ENCODE peak calls at places on chromosomes 5 and 9, in five cellular contexts. One of them, this sample, is unnamed.

GRCh38 chr5:1468247-1468612 is 23.0 kb upstream of the SLC6A3 start:
- DNase-seq in foreskin fibroblast: peak; percentile 31
- DNase-seq in heart right ventricle: no peak
- DNase-seq in cardiac muscle cell: peak; percentile 29
- DNase-seq in kidney: no peak
- DNase-seq in this sample: no peak

GRCh38 chr5:137148128-137148527 is 351.0 kb downstream of the SPOCK1 start:
- DNase-seq in foreskin fibroblast: no peak
- DNase-seq in cardiac muscle cell: no peak
- DNase-seq in heart right ventricle: no peak
- DNase-seq in kidney: no peak
- DNase-seq in this sample: peak; percentile 22

GRCh38 chr9:120873512-120873911 is 3.5 kb downstream of the PHF19 start:
- DNase-seq in kidney: peak; percentile 83
- DNase-seq in foreskin fibroblast: no peak
- DNase-seq in heart right ventricle: no peak
- DNase-seq in cardiac muscle cell: no peak
- DNase-seq in this sample: no peak

GRCh38 chr9:113580041-113580953 is 116.8 kb downstream of the RGS3 start:
- DNase-seq in kidney: peak; percentile 95
- DNase-seq in cardiac muscle cell: peak; percentile 76
- DNase-seq in heart right ventricle: peak; percentile 78
- DNase-seq in foreskin fibroblast: peak; percentile 57
- DNase-seq in this sample: peak; percentile 30

GRCh38 chr5:35859101-35859661 is 2.5 kb downstream of the IL7R start:
- DNase-seq in cardiac muscle cell: peak; percentile 25
- DNase-seq in heart right ventricle: no peak
- DNase-seq in foreskin fibroblast: peak; percentile 47
- DNase-seq in kidney: no peak
- DNase-seq in this sample: peak; percentile 44

GRCh38 chr5:134964359-134965270 is 3.1 kb upstream of the CATSPER3 start:
- DNase-seq in heart right ventricle: no peak
- DNase-seq in kidney: no peak
- DNase-seq in cardiac muscle cell: no peak
- DNase-seq in foreskin fibroblast: no peak
- DNase-seq in this sample: no peak

GRCh38 chr9:128082173-128082572 is 14.1 kb downstream of the SLC25A25 start:
- DNase-seq in heart right ventricle: no peak
- DNase-seq in foreskin fibroblast: peak; percentile 15
- DNase-seq in cardiac muscle cell: no peak
- DNase-seq in kidney: no peak
- DNase-seq in this sample: no peak

GRCh38 chr5:18652404-18653215 is 1018.4 kb downstream of the TAF11L14 start:
- DNase-seq in kidney: no peak
- DNase-seq in heart right ventricle: no peak
- DNase-seq in cardiac muscle cell: no peak
- DNase-seq in foreskin fibroblast: no peak
- DNase-seq in this sample: no peak

GRCh38 chr9:22147818-22148573 is 138.9 kb upstream of the CDKN2B start:
- DNase-seq in heart right ventricle: no peak
- DNase-seq in kidney: no peak
- DNase-seq in foreskin fibroblast: peak; percentile 88
- DNase-seq in cardiac muscle cell: peak; percentile 91
- DNase-seq in this sample: peak; percentile 96

GRCh38 chr9:135502168-135502872 is 1.8 kb downstream of the MRPS2 start:
- DNase-seq in kidney: peak; percentile 54
- DNase-seq in foreskin fibroblast: no peak
- DNase-seq in heart right ventricle: peak; percentile 7
- DNase-seq in cardiac muscle cell: no peak
- DNase-seq in this sample: no peak

GRCh38 chr9:133274236-133275104 is 531 bp downstream of the ABO start:
- DNase-seq in foreskin fibroblast: no peak
- DNase-seq in heart right ventricle: no peak
- DNase-seq in kidney: no peak
- DNase-seq in cardiac muscle cell: no peak
- DNase-seq in this sample: no peak

GRCh38 chr9:124929464-124929863 is 11.4 kb downstream of the GOLGA1 start:
- DNase-seq in foreskin fibroblast: no peak
- DNase-seq in heart right ventricle: no peak
- DNase-seq in kidney: no peak
- DNase-seq in cardiac muscle cell: no peak
- DNase-seq in this sample: no peak

GRCh38 chr5:67659288-67659687 is 462.7 kb upstream of the CD180 start:
- DNase-seq in heart right ventricle: no peak
- DNase-seq in kidney: no peak
- DNase-seq in cardiac muscle cell: peak; percentile 35
- DNase-seq in foreskin fibroblast: no peak
- DNase-seq in this sample: no peak

GRCh38 chr5:35117960-35118359 is 70.2 kb upstream of the AGXT2 start:
- DNase-seq in cardiac muscle cell: peak; percentile 77
- DNase-seq in heart right ventricle: no peak
- DNase-seq in kidney: no peak
- DNase-seq in foreskin fibroblast: peak; percentile 37
- DNase-seq in this sample: peak; percentile 54

GRCh38 chr5:114726126-114726525 is 364.3 kb downstream of the KCNN2 start:
- DNase-seq in foreskin fibroblast: no peak
- DNase-seq in cardiac muscle cell: no peak
- DNase-seq in kidney: no peak
- DNase-seq in heart right ventricle: no peak
- DNase-seq in this sample: no peak

GRCh38 chr5:149684371-149684770 is 45.7 kb upstream of the PPARGC1B start:
- DNase-seq in heart right ventricle: no peak
- DNase-seq in cardiac muscle cell: no peak
- DNase-seq in foreskin fibroblast: no peak
- DNase-seq in kidney: no peak
- DNase-seq in this sample: no peak

GRCh38 chr9:126719677-126720435 is 85.0 kb upstream of the ZBTB43 start:
- DNase-seq in kidney: peak; percentile 96
- DNase-seq in heart right ventricle: peak; percentile 72
- DNase-seq in foreskin fibroblast: peak; percentile 20
- DNase-seq in cardiac muscle cell: peak; percentile 85
- DNase-seq in this sample: peak; percentile 47

GRCh38 chr5:72141440-72142271 is 34.4 kb downstream of the MAP1B start:
- DNase-seq in cardiac muscle cell: peak; percentile 93
- DNase-seq in heart right ventricle: no peak
- DNase-seq in foreskin fibroblast: peak; percentile 95
- DNase-seq in kidney: no peak
- DNase-seq in this sample: peak; percentile 96

GRCh38 chr5:169216864-169217263 is 84.1 kb downstream of the SLIT3 start:
- DNase-seq in cardiac muscle cell: no peak
- DNase-seq in foreskin fibroblast: peak; percentile 33
- DNase-seq in kidney: no peak
- DNase-seq in heart right ventricle: no peak
- DNase-seq in this sample: no peak

GRCh38 chr9:92609142-92609500 is 60.8 kb downstream of the IPPK start:
- DNase-seq in heart right ventricle: no peak
- DNase-seq in foreskin fibroblast: peak; percentile 63
- DNase-seq in cardiac muscle cell: peak; percentile 29
- DNase-seq in kidney: no peak
- DNase-seq in this sample: no peak

GRCh38 chr5:145464194-145464593 is 370.9 kb downstream of the PRELID2 start:
- DNase-seq in kidney: no peak
- DNase-seq in foreskin fibroblast: no peak
- DNase-seq in heart right ventricle: no peak
- DNase-seq in cardiac muscle cell: no peak
- DNase-seq in this sample: no peak

GRCh38 chr5:127647361-127647958 is 1.4 kb upstream of the CTXN3 start:
- DNase-seq in foreskin fibroblast: no peak
- DNase-seq in heart right ventricle: no peak
- DNase-seq in cardiac muscle cell: no peak
- DNase-seq in kidney: no peak
- DNase-seq in this sample: no peak

GRCh38 chr5:56094579-56095361 is 100.0 kb upstream of the IL6ST start:
- DNase-seq in kidney: no peak
- DNase-seq in cardiac muscle cell: no peak
- DNase-seq in foreskin fibroblast: no peak
- DNase-seq in heart right ventricle: no peak
- DNase-seq in this sample: no peak

GRCh38 chr5:169786219-169786618 is 149.1 kb downstream of the DOCK2 start:
- DNase-seq in heart right ventricle: no peak
- DNase-seq in cardiac muscle cell: peak; percentile 33
- DNase-seq in kidney: no peak
- DNase-seq in foreskin fibroblast: peak; percentile 30
- DNase-seq in this sample: no peak

GRCh38 chr5:78544531-78545200 is 103.9 kb downstream of the LHFPL2 start:
- DNase-seq in kidney: no peak
- DNase-seq in foreskin fibroblast: peak; percentile 75
- DNase-seq in cardiac muscle cell: peak; percentile 91
- DNase-seq in heart right ventricle: no peak
- DNase-seq in this sample: peak; percentile 87

GRCh38 chr9:138112090-138112748 is 234.6 kb downstream of the CACNA1B start:
- DNase-seq in heart right ventricle: no peak
- DNase-seq in cardiac muscle cell: no peak
- DNase-seq in foreskin fibroblast: no peak
- DNase-seq in kidney: peak; percentile 51
- DNase-seq in this sample: no peak

DNA sequence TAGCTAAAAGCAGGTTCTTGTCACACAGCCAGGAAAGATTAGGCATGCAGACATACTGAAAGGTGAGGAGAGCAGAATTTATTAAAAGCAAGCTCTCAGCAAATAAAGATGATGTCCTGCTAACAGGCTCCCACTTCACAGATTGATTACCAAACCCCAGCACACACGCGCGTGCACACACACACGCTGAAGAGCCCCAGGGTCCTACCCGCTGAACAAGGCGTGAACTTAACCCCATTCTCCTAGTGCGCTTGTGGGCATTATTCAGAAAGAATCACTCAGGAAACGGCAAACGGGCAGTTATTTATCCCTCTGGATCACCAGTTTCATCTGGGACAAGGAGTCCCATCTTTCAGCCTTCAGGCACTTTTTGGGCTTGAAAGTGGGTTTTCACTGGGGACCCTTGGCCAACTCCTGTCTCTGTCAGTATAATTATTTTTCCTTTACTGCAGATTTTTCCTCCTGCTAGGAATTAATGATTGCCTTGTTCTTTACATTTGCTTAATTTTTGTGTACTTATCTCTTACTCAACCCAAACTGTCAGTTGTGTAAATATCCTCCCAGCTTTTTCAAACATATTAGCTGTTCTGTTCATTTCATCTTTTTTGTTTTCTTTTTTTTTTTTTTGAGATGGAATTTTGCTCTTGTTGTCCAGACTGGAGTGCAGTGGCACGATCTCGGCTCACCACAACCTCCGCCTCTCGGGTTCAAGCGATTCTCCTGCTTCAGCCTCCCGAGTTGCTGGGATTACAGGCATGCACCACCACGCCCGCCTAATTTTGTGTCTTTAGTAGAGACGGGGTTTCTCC is 92.6 kb downstream of the RIC1 start:
- DNase-seq in heart right ventricle: no peak
- DNase-seq in cardiac muscle cell: no peak
- DNase-seq in kidney: no peak
- DNase-seq in foreskin fibroblast: no peak
- DNase-seq in this sample: no peak
- TF ChIP-seq CTCF in heart right ventricle: no peak
- TF ChIP-seq CTCF in cardiac muscle cell: no peak
- TF ChIP-seq CTCF in kidney: no peak
- TF ChIP-seq CTCF in foreskin fibroblast: no peak
- TF ChIP-seq CTCF in this sample: no peak

GRCh38 chr9:129335456-129336129 is 157.5 kb upstream of the IER5L start:
- DNase-seq in heart right ventricle: no peak
- DNase-seq in foreskin fibroblast: no peak
- DNase-seq in cardiac muscle cell: peak; percentile 53
- DNase-seq in kidney: peak; percentile 81
- DNase-seq in this sample: no peak

GRCh38 chr9:129337287-129338140 is 159.5 kb upstream of the IER5L start:
- DNase-seq in heart right ventricle: no peak
- DNase-seq in cardiac muscle cell: peak; percentile 16
- DNase-seq in kidney: no peak
- DNase-seq in foreskin fibroblast: no peak
- DNase-seq in this sample: no peak

GRCh38 chr9:129336601-129337286 is 158.7 kb upstream of the IER5L start:
- DNase-seq in foreskin fibroblast: peak; percentile 75
- DNase-seq in kidney: peak; percentile 87
- DNase-seq in heart right ventricle: no peak
- DNase-seq in cardiac muscle cell: peak; percentile 85
- DNase-seq in this sample: peak; percentile 80

GRCh38 chr9:129334744-129335080 is 156.7 kb upstream of the IER5L start:
- DNase-seq in foreskin fibroblast: no peak
- DNase-seq in kidney: no peak
- DNase-seq in cardiac muscle cell: no peak
- DNase-seq in heart right ventricle: no peak
- DNase-seq in this sample: no peak

GRCh38 chr9:129336130-129336528 is 158.1 kb upstream of the IER5L start:
- DNase-seq in cardiac muscle cell: peak; percentile 90
- DNase-seq in kidney: no peak
- DNase-seq in foreskin fibroblast: peak; percentile 65
- DNase-seq in heart right ventricle: no peak
- DNase-seq in this sample: peak; percentile 74
- H3K4me3 ChIP-seq in cardiac muscle cell: no peak overlapping the region
- H3K4me3 ChIP-seq in kidney: peak overlapping the region; percentile 54
- H3K4me3 ChIP-seq in foreskin fibroblast: no peak overlapping the region
- H3K4me3 ChIP-seq in heart right ventricle: no peak overlapping the region
- H3K4me3 ChIP-seq in this sample: peak overlapping the region; percentile 1

GRCh38 chr5:81749562-81750307 is 1.2 kb downstream of the SSBP2 start:
- DNase-seq in cardiac muscle cell: peak; percentile 29
- DNase-seq in kidney: peak; percentile 84
- DNase-seq in heart right ventricle: peak; percentile 51
- DNase-seq in foreskin fibroblast: peak; percentile 56
- DNase-seq in this sample: no peak

GRCh38 chr5:81747030-81747429 is 3.9 kb downstream of the SSBP2 start:
- DNase-seq in cardiac muscle cell: no peak
- DNase-seq in heart right ventricle: no peak
- DNase-seq in kidney: no peak
- DNase-seq in foreskin fibroblast: no peak
- DNase-seq in this sample: no peak

GRCh38 chr5:81749186-81749561 is 1.7 kb downstream of the SSBP2 start:
- DNase-seq in cardiac muscle cell: peak; percentile 47
- DNase-seq in heart right ventricle: no peak
- DNase-seq in foreskin fibroblast: peak; percentile 30
- DNase-seq in kidney: no peak
- DNase-seq in this sample: no peak

GRCh38 chr5:81750308-81751008 is 439 bp downstream of the SSBP2 start:
- DNase-seq in cardiac muscle cell: no peak
- DNase-seq in kidney: no peak
- DNase-seq in heart right ventricle: no peak
- DNase-seq in foreskin fibroblast: peak; percentile 57
- DNase-seq in this sample: no peak

GRCh38 chr5:81748556-81748955 is 2.3 kb downstream of the SSBP2 start:
- DNase-seq in foreskin fibroblast: no peak
- DNase-seq in cardiac muscle cell: no peak
- DNase-seq in kidney: no peak
- DNase-seq in heart right ventricle: no peak
- DNase-seq in this sample: no peak
- TF ChIP-seq CTCF in foreskin fibroblast: no peak
- TF ChIP-seq CTCF in cardiac muscle cell: no peak
- TF ChIP-seq CTCF in kidney: no peak
- TF ChIP-seq CTCF in heart right ventricle: no peak
- TF ChIP-seq CTCF in this sample: no peak

GRCh38 chr9:33445941-33446506 is 1.4 kb downstream of the AQP3 start:
- DNase-seq in heart right ventricle: no peak
- DNase-seq in kidney: no peak
- DNase-seq in cardiac muscle cell: no peak
- DNase-seq in foreskin fibroblast: no peak
- DNase-seq in this sample: no peak
- H3K4me3 ChIP-seq in heart right ventricle: no peak overlapping the region
- H3K4me3 ChIP-seq in kidney: peak overlapping the region; percentile 72
- H3K4me3 ChIP-seq in cardiac muscle cell: no peak overlapping the region
- H3K4me3 ChIP-seq in foreskin fibroblast: no peak overlapping the region
- H3K4me3 ChIP-seq in this sample: no peak overlapping the region